ENCODE peak calls at places on chromosomes 11 and 22, in eight cellular contexts. One of them, this sample, is unnamed.

GRCh38 chr11:2932850-2933251 is 3.6 kb upstream of the PHLDA2 start:
- DNase-seq in NCI-H1105: no peak
- DNase-seq in GDM1: no peak
- DNase-seq in activated naive CD8-positive, alpha-beta T cell treated with anti-CD3 and anti-CD28 coated beads for 36 hours: no peak
- DNase-seq in choroid plexus epithelial cell: peak
- DNase-seq in activated T-cell treated with anti-CD3 and anti-CD28 coated beads, Interleukin-2, amount 50 U/mL, for 72 hours: peak
- DNase-seq in G401: no peak
- DNase-seq in IMR-90: peak
- DNase-seq in this sample: peak

GRCh38 chr11:69752890-69753289 is 22.3 kb downstream of the FGF4 start:
- DNase-seq in choroid plexus epithelial cell: no peak
- DNase-seq in GDM1: no peak
- DNase-seq in activated T-cell treated with anti-CD3 and anti-CD28 coated beads, Interleukin-2, amount 50 U/mL, for 72 hours: no peak
- DNase-seq in G401: no peak
- DNase-seq in NCI-H1105: no peak
- DNase-seq in IMR-90: no peak
- DNase-seq in activated naive CD8-positive, alpha-beta T cell treated with anti-CD3 and anti-CD28 coated beads for 36 hours: no peak
- DNase-seq in this sample: no peak

GRCh38 chr22:31178859-31179258 is 18.9 kb downstream of the RNF185 start:
- DNase-seq in GDM1: no peak
- DNase-seq in NCI-H1105: no peak
- DNase-seq in choroid plexus epithelial cell: no peak
- DNase-seq in activated naive CD8-positive, alpha-beta T cell treated with anti-CD3 and anti-CD28 coated beads for 36 hours: no peak
- DNase-seq in G401: no peak
- DNase-seq in activated T-cell treated with anti-CD3 and anti-CD28 coated beads, Interleukin-2, amount 50 U/mL, for 72 hours: no peak
- DNase-seq in IMR-90: no peak
- DNase-seq in this sample: no peak

GRCh38 chr22:38513063-38513462 is 7.0 kb upstream of the DDX17 start:
- DNase-seq in activated T-cell treated with anti-CD3 and anti-CD28 coated beads, Interleukin-2, amount 50 U/mL, for 72 hours: peak
- DNase-seq in activated naive CD8-positive, alpha-beta T cell treated with anti-CD3 and anti-CD28 coated beads for 36 hours: peak
- DNase-seq in IMR-90: no peak
- DNase-seq in GDM1: no peak
- DNase-seq in NCI-H1105: no peak
- DNase-seq in G401: peak
- DNase-seq in choroid plexus epithelial cell: no peak
- DNase-seq in this sample: no peak

GRCh38 chr11:45921561-45922424 is 663 bp upstream of the LARGE2 start:
- DNase-seq in IMR-90: no peak
- DNase-seq in GDM1: no peak
- DNase-seq in G401: no peak
- DNase-seq in activated T-cell treated with anti-CD3 and anti-CD28 coated beads, Interleukin-2, amount 50 U/mL, for 72 hours: no peak
- DNase-seq in choroid plexus epithelial cell: no peak
- DNase-seq in NCI-H1105: peak
- DNase-seq in activated naive CD8-positive, alpha-beta T cell treated with anti-CD3 and anti-CD28 coated beads for 36 hours: no peak
- DNase-seq in this sample: no peak

GRCh38 chr11:116263020-116263419 is 509.8 kb downstream of the BUD13 start:
- DNase-seq in choroid plexus epithelial cell: no peak
- DNase-seq in NCI-H1105: peak
- DNase-seq in activated naive CD8-positive, alpha-beta T cell treated with anti-CD3 and anti-CD28 coated beads for 36 hours: no peak
- DNase-seq in activated T-cell treated with anti-CD3 and anti-CD28 coated beads, Interleukin-2, amount 50 U/mL, for 72 hours: no peak
- DNase-seq in IMR-90: no peak
- DNase-seq in GDM1: no peak
- DNase-seq in G401: no peak
- DNase-seq in this sample: no peak

GRCh38 chr22:26648011-26648497 is 9.3 kb upstream of the MIAT start:
- DNase-seq in activated naive CD8-positive, alpha-beta T cell treated with anti-CD3 and anti-CD28 coated beads for 36 hours: peak
- DNase-seq in NCI-H1105: peak
- DNase-seq in IMR-90: no peak
- DNase-seq in GDM1: no peak
- DNase-seq in G401: no peak
- DNase-seq in activated T-cell treated with anti-CD3 and anti-CD28 coated beads, Interleukin-2, amount 50 U/mL, for 72 hours: peak
- DNase-seq in choroid plexus epithelial cell: no peak
- DNase-seq in this sample: no peak

GRCh38 chr11:113446938-113447337 is 28.3 kb downstream of the DRD2 start:
- DNase-seq in NCI-H1105: no peak
- DNase-seq in IMR-90: no peak
- DNase-seq in choroid plexus epithelial cell: no peak
- DNase-seq in activated T-cell treated with anti-CD3 and anti-CD28 coated beads, Interleukin-2, amount 50 U/mL, for 72 hours: no peak
- DNase-seq in GDM1: no peak
- DNase-seq in activated naive CD8-positive, alpha-beta T cell treated with anti-CD3 and anti-CD28 coated beads for 36 hours: no peak
- DNase-seq in G401: no peak
- DNase-seq in this sample: no peak

GRCh38 chr11:92480519-92480918 is 255.9 kb downstream of the FAT3 start:
- DNase-seq in activated naive CD8-positive, alpha-beta T cell treated with anti-CD3 and anti-CD28 coated beads for 36 hours: no peak
- DNase-seq in G401: no peak
- DNase-seq in activated T-cell treated with anti-CD3 and anti-CD28 coated beads, Interleukin-2, amount 50 U/mL, for 72 hours: no peak
- DNase-seq in NCI-H1105: no peak
- DNase-seq in choroid plexus epithelial cell: no peak
- DNase-seq in IMR-90: peak
- DNase-seq in GDM1: no peak
- DNase-seq in this sample: peak

GRCh38 chr11:34346551-34346950 is 11.3 kb downstream of the ABTB2 start:
- DNase-seq in activated T-cell treated with anti-CD3 and anti-CD28 coated beads, Interleukin-2, amount 50 U/mL, for 72 hours: no peak
- DNase-seq in IMR-90: no peak
- DNase-seq in G401: no peak
- DNase-seq in choroid plexus epithelial cell: peak
- DNase-seq in GDM1: no peak
- DNase-seq in activated naive CD8-positive, alpha-beta T cell treated with anti-CD3 and anti-CD28 coated beads for 36 hours: no peak
- DNase-seq in NCI-H1105: no peak
- DNase-seq in this sample: no peak

GRCh38 chr22:21651521-21652009 is 9.5 kb downstream of the SDF2L1 start:
- DNase-seq in GDM1: no peak
- DNase-seq in activated T-cell treated with anti-CD3 and anti-CD28 coated beads, Interleukin-2, amount 50 U/mL, for 72 hours: peak
- DNase-seq in activated naive CD8-positive, alpha-beta T cell treated with anti-CD3 and anti-CD28 coated beads for 36 hours: no peak
- DNase-seq in G401: no peak
- DNase-seq in choroid plexus epithelial cell: no peak
- DNase-seq in NCI-H1105: no peak
- DNase-seq in IMR-90: no peak
- DNase-seq in this sample: no peak

GRCh38 chr11:278001-278951 is at the start of gene NLRP6:
- DNase-seq in choroid plexus epithelial cell: no peak
- DNase-seq in GDM1: no peak
- DNase-seq in IMR-90: no peak
- DNase-seq in activated naive CD8-positive, alpha-beta T cell treated with anti-CD3 and anti-CD28 coated beads for 36 hours: no peak
- DNase-seq in NCI-H1105: no peak
- DNase-seq in G401: no peak
- DNase-seq in activated T-cell treated with anti-CD3 and anti-CD28 coated beads, Interleukin-2, amount 50 U/mL, for 72 hours: no peak
- DNase-seq in this sample: no peak

GRCh38 chr11:26021026-26021425 is 310.9 kb upstream of the ANO3 start:
- DNase-seq in IMR-90: no peak
- DNase-seq in choroid plexus epithelial cell: no peak
- DNase-seq in activated naive CD8-positive, alpha-beta T cell treated with anti-CD3 and anti-CD28 coated beads for 36 hours: no peak
- DNase-seq in NCI-H1105: no peak
- DNase-seq in GDM1: no peak
- DNase-seq in activated T-cell treated with anti-CD3 and anti-CD28 coated beads, Interleukin-2, amount 50 U/mL, for 72 hours: no peak
- DNase-seq in G401: no peak
- DNase-seq in this sample: no peak

GRCh38 chr11:120182790-120183491 is 27.9 kb upstream of the OAF start:
- DNase-seq in IMR-90: no peak
- DNase-seq in GDM1: no peak
- DNase-seq in choroid plexus epithelial cell: no peak
- DNase-seq in NCI-H1105: peak
- DNase-seq in G401: peak
- DNase-seq in activated T-cell treated with anti-CD3 and anti-CD28 coated beads, Interleukin-2, amount 50 U/mL, for 72 hours: no peak
- DNase-seq in activated naive CD8-positive, alpha-beta T cell treated with anti-CD3 and anti-CD28 coated beads for 36 hours: no peak
- DNase-seq in this sample: no peak